ENCODE peak calls at places on chromosomes 3 and 15, in nine cellular contexts. One of them, this sample, is unnamed. For H3K4me1, the result is how much of the 10 kb centered on the place peaks cover.

GRCh38 chr3:98809561-98809960 is 46.4 kb downstream of the ST3GAL6 start:
- DNase-seq in Caco-2: no peak
- DNase-seq in right cardiac atrium: peak
- DNase-seq in mucosa of descending colon: no peak
- DNase-seq in CD8-positive, alpha-beta T cell: no peak
- DNase-seq in A549: no peak
- DNase-seq in left ventricle myocardium inferior: no peak
- DNase-seq in HepG2: no peak
- DNase-seq in effector memory CD4-positive, alpha-beta T cell: no peak
- DNase-seq in this sample: no peak

GRCh38 chr3:105399611-105400010 is 32.9 kb downstream of the ALCAM start:
- DNase-seq in left ventricle myocardium inferior: no peak
- DNase-seq in mucosa of descending colon: no peak
- DNase-seq in effector memory CD4-positive, alpha-beta T cell: no peak
- DNase-seq in Caco-2: no peak
- DNase-seq in HepG2: no peak
- DNase-seq in CD8-positive, alpha-beta T cell: no peak
- DNase-seq in A549: no peak
- DNase-seq in right cardiac atrium: no peak
- DNase-seq in this sample: no peak

GRCh38 chr3:133506215-133506901 is 67.1 kb upstream of the CDV3 start:
- DNase-seq in left ventricle myocardium inferior: no peak
- DNase-seq in mucosa of descending colon: no peak
- DNase-seq in right cardiac atrium: no peak
- DNase-seq in CD8-positive, alpha-beta T cell: peak
- DNase-seq in A549: no peak
- DNase-seq in effector memory CD4-positive, alpha-beta T cell: no peak
- DNase-seq in HepG2: no peak
- DNase-seq in Caco-2: no peak
- DNase-seq in this sample: peak

GRCh38 chr15:60720493-60721231 is 241.7 kb upstream of the ICE2 start:
- DNase-seq in effector memory CD4-positive, alpha-beta T cell: peak
- DNase-seq in A549: no peak
- DNase-seq in Caco-2: no peak
- DNase-seq in mucosa of descending colon: no peak
- DNase-seq in HepG2: no peak
- DNase-seq in left ventricle myocardium inferior: no peak
- DNase-seq in right cardiac atrium: no peak
- DNase-seq in CD8-positive, alpha-beta T cell: peak
- DNase-seq in this sample: peak

GRCh38 chr3:123344175-123344908 is 104.5 kb downstream of the ADCY5 start:
- DNase-seq in left ventricle myocardium inferior: peak
- DNase-seq in mucosa of descending colon: no peak
- DNase-seq in Caco-2: no peak
- DNase-seq in A549: no peak
- DNase-seq in right cardiac atrium: no peak
- DNase-seq in effector memory CD4-positive, alpha-beta T cell: no peak
- DNase-seq in HepG2: no peak
- DNase-seq in CD8-positive, alpha-beta T cell: no peak
- DNase-seq in this sample: no peak

GRCh38 chr3:81216192-81216591 is 545.3 kb downstream of the GBE1 start:
- DNase-seq in HepG2: no peak
- DNase-seq in A549: peak
- DNase-seq in effector memory CD4-positive, alpha-beta T cell: no peak
- DNase-seq in Caco-2: no peak
- DNase-seq in mucosa of descending colon: no peak
- DNase-seq in right cardiac atrium: no peak
- DNase-seq in left ventricle myocardium inferior: no peak
- DNase-seq in CD8-positive, alpha-beta T cell: no peak
- DNase-seq in this sample: no peak

GRCh38 chr3:8937064-8938020 is 25.9 kb downstream of the RAD18 start:
- DNase-seq in HepG2: peak
- DNase-seq in Caco-2: no peak
- DNase-seq in A549: peak
- DNase-seq in effector memory CD4-positive, alpha-beta T cell: no peak
- DNase-seq in mucosa of descending colon: no peak
- DNase-seq in left ventricle myocardium inferior: no peak
- DNase-seq in right cardiac atrium: no peak
- DNase-seq in CD8-positive, alpha-beta T cell: no peak
- DNase-seq in this sample: no peak

GRCh38 chr3:34009480-34009844 is 211.0 kb downstream of the PDCD6IP start:
- DNase-seq in A549: peak
- DNase-seq in Caco-2: no peak
- DNase-seq in left ventricle myocardium inferior: no peak
- DNase-seq in right cardiac atrium: no peak
- DNase-seq in mucosa of descending colon: no peak
- DNase-seq in effector memory CD4-positive, alpha-beta T cell: no peak
- DNase-seq in CD8-positive, alpha-beta T cell: no peak
- DNase-seq in HepG2: no peak
- DNase-seq in this sample: no peak

DNA sequence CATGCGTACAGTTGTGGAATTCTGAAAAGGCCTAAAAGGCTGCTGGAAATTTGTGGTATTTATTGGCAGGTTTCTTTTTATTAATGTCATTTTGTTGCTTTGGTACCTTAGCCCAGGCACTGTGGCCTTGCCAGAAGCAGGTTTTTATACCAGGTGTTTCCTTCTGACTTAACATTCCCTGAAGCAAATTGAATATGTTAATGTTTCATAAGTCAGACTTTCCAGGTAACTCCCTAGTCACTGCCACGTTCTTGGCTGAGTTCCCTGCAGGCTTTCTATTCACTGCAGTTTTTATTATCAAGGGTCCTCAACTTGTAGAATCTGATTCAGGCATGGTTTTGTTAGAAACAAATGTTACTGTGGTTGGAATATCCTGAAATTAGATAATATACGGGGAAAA is 22.7 kb downstream of the ITPR1 start:
- DNase-seq in right cardiac atrium: no peak
- DNase-seq in CD8-positive, alpha-beta T cell: no peak
- DNase-seq in HepG2: no peak
- DNase-seq in left ventricle myocardium inferior: no peak
- DNase-seq in effector memory CD4-positive, alpha-beta T cell: no peak
- DNase-seq in Caco-2: no peak
- DNase-seq in mucosa of descending colon: no peak
- DNase-seq in A549: no peak
- DNase-seq in this sample: no peak
- H3K4me1 ChIP-seq in right cardiac atrium: under half
- H3K4me1 ChIP-seq in CD8-positive, alpha-beta T cell: under half
- H3K4me1 ChIP-seq in HepG2: under half
- H3K4me1 ChIP-seq in left ventricle myocardium inferior: half or more
- H3K4me1 ChIP-seq in effector memory CD4-positive, alpha-beta T cell: under half
- H3K4me1 ChIP-seq in Caco-2: under half
- H3K4me1 ChIP-seq in mucosa of descending colon: under half
- H3K4me1 ChIP-seq in A549: under half
- H3K4me1 ChIP-seq in this sample: under half

GRCh38 chr3:192915306-192915705 is 2.4 kb downstream of the MB21D2 start:
- DNase-seq in HepG2: peak
- DNase-seq in CD8-positive, alpha-beta T cell: no peak
- DNase-seq in Caco-2: peak
- DNase-seq in right cardiac atrium: no peak
- DNase-seq in left ventricle myocardium inferior: no peak
- DNase-seq in A549: peak
- DNase-seq in effector memory CD4-positive, alpha-beta T cell: no peak
- DNase-seq in mucosa of descending colon: no peak
- DNase-seq in this sample: peak

GRCh38 chr3:192914873-192915272 is 2.8 kb downstream of the MB21D2 start:
- DNase-seq in CD8-positive, alpha-beta T cell: no peak
- DNase-seq in Caco-2: no peak
- DNase-seq in left ventricle myocardium inferior: no peak
- DNase-seq in effector memory CD4-positive, alpha-beta T cell: no peak
- DNase-seq in HepG2: no peak
- DNase-seq in right cardiac atrium: no peak
- DNase-seq in A549: no peak
- DNase-seq in mucosa of descending colon: no peak
- DNase-seq in this sample: no peak

GRCh38 chr3:192913540-192913939 is 4.1 kb downstream of the MB21D2 start:
- DNase-seq in left ventricle myocardium inferior: no peak
- DNase-seq in mucosa of descending colon: no peak
- DNase-seq in CD8-positive, alpha-beta T cell: no peak
- DNase-seq in Caco-2: no peak
- DNase-seq in effector memory CD4-positive, alpha-beta T cell: no peak
- DNase-seq in HepG2: no peak
- DNase-seq in right cardiac atrium: no peak
- DNase-seq in A549: no peak
- DNase-seq in this sample: no peak

GRCh38 chr3:192907784-192908183 is 9.9 kb downstream of the MB21D2 start:
- DNase-seq in left ventricle myocardium inferior: no peak
- DNase-seq in right cardiac atrium: no peak
- DNase-seq in HepG2: no peak
- DNase-seq in CD8-positive, alpha-beta T cell: no peak
- DNase-seq in A549: no peak
- DNase-seq in mucosa of descending colon: no peak
- DNase-seq in effector memory CD4-positive, alpha-beta T cell: no peak
- DNase-seq in Caco-2: peak
- DNase-seq in this sample: no peak

GRCh38 chr3:192911293-192911692 is 6.4 kb downstream of the MB21D2 start:
- DNase-seq in CD8-positive, alpha-beta T cell: no peak
- DNase-seq in HepG2: no peak
- DNase-seq in right cardiac atrium: no peak
- DNase-seq in effector memory CD4-positive, alpha-beta T cell: no peak
- DNase-seq in left ventricle myocardium inferior: no peak
- DNase-seq in mucosa of descending colon: no peak
- DNase-seq in A549: no peak
- DNase-seq in Caco-2: no peak
- DNase-seq in this sample: no peak
- H3K4me1 ChIP-seq in CD8-positive, alpha-beta T cell: under half
- H3K4me1 ChIP-seq in HepG2: under half
- H3K4me1 ChIP-seq in right cardiac atrium: under half
- H3K4me1 ChIP-seq in effector memory CD4-positive, alpha-beta T cell: under half
- H3K4me1 ChIP-seq in left ventricle myocardium inferior: under half
- H3K4me1 ChIP-seq in mucosa of descending colon: under half
- H3K4me1 ChIP-seq in A549: under half
- H3K4me1 ChIP-seq in Caco-2: under half
- H3K4me1 ChIP-seq in this sample: under half

GRCh38 chr15:85582076-85582718 is 201.8 kb downstream of the AKAP13 start:
- DNase-seq in HepG2: no peak
- DNase-seq in mucosa of descending colon: no peak
- DNase-seq in left ventricle myocardium inferior: no peak
- DNase-seq in CD8-positive, alpha-beta T cell: no peak
- DNase-seq in A549: no peak
- DNase-seq in Caco-2: no peak
- DNase-seq in right cardiac atrium: no peak
- DNase-seq in effector memory CD4-positive, alpha-beta T cell: peak
- DNase-seq in this sample: peak

GRCh38 chr15:85581495-85581894 is 201.1 kb downstream of the AKAP13 start:
- DNase-seq in right cardiac atrium: peak
- DNase-seq in CD8-positive, alpha-beta T cell: peak
- DNase-seq in mucosa of descending colon: peak
- DNase-seq in HepG2: no peak
- DNase-seq in A549: no peak
- DNase-seq in left ventricle myocardium inferior: peak
- DNase-seq in Caco-2: no peak
- DNase-seq in effector memory CD4-positive, alpha-beta T cell: peak
- DNase-seq in this sample: peak

GRCh38 chr15:85584791-85585360 is 204.5 kb downstream of the AKAP13 start:
- DNase-seq in mucosa of descending colon: no peak
- DNase-seq in effector memory CD4-positive, alpha-beta T cell: no peak
- DNase-seq in right cardiac atrium: no peak
- DNase-seq in HepG2: no peak
- DNase-seq in A549: no peak
- DNase-seq in Caco-2: no peak
- DNase-seq in left ventricle myocardium inferior: no peak
- DNase-seq in CD8-positive, alpha-beta T cell: no peak
- DNase-seq in this sample: no peak

GRCh38 chr15:85582719-85583089 is 202.3 kb downstream of the AKAP13 start:
- DNase-seq in CD8-positive, alpha-beta T cell: peak
- DNase-seq in effector memory CD4-positive, alpha-beta T cell: peak
- DNase-seq in mucosa of descending colon: peak
- DNase-seq in right cardiac atrium: peak
- DNase-seq in A549: no peak
- DNase-seq in left ventricle myocardium inferior: peak
- DNase-seq in HepG2: no peak
- DNase-seq in Caco-2: no peak
- DNase-seq in this sample: peak

DNA sequence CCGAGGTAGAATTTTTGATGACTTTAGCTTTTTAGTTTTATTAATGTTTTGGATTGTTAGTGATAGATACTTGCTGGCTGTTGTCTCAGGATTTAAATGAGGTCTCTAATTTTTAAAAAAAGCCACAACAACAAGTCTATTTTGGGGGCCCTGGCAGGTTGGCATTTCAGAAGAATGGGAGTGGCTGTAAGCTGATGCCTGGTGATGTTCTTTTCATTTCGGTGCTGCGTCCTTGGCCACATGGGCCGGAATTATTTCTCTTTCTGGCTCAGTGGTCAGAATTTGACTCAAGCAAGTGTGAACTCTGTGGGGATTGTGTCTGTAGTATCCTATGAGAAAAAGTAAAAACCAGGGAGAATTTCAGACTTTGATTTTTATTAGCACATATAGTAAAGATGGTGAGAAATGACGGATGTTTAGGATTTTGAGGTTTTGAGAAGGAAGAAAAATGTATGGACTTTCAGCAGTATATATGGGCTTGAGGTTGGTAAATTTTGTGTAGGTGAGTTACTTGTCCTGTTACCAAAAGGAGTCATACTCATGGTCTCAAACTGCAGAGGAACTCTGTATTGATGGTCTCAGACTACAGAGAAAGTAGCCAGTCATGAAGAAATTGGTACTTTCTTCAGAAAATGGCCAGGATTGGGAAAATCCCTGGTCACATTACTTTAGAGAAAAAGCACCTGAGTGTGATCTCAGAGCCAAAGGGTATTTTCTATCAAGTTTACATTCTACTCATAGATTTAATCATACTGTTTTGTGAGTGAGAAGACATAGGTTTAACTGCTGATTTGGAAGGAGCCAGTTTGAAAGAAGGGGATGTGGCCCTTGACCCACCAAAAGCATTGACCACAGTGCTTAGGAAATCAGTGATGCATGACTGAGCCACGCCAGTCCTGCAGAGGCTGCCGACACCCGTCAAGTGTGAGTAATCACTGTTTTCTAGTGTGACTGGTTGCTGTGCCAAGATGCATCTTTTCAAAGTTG is 203.3 kb downstream of the AKAP13 start:
- DNase-seq in HepG2: no peak
- DNase-seq in effector memory CD4-positive, alpha-beta T cell: no peak
- DNase-seq in mucosa of descending colon: no peak
- DNase-seq in A549: peak
- DNase-seq in CD8-positive, alpha-beta T cell: no peak
- DNase-seq in right cardiac atrium: peak
- DNase-seq in left ventricle myocardium inferior: peak
- DNase-seq in Caco-2: no peak
- DNase-seq in this sample: peak
- H3K4me1 ChIP-seq in HepG2: under half
- H3K4me1 ChIP-seq in effector memory CD4-positive, alpha-beta T cell: half or more
- H3K4me1 ChIP-seq in mucosa of descending colon: half or more
- H3K4me1 ChIP-seq in A549: half or more
- H3K4me1 ChIP-seq in CD8-positive, alpha-beta T cell: under half
- H3K4me1 ChIP-seq in right cardiac atrium: under half
- H3K4me1 ChIP-seq in left ventricle myocardium inferior: half or more
- H3K4me1 ChIP-seq in Caco-2: under half
- H3K4me1 ChIP-seq in this sample: half or more

DNA sequence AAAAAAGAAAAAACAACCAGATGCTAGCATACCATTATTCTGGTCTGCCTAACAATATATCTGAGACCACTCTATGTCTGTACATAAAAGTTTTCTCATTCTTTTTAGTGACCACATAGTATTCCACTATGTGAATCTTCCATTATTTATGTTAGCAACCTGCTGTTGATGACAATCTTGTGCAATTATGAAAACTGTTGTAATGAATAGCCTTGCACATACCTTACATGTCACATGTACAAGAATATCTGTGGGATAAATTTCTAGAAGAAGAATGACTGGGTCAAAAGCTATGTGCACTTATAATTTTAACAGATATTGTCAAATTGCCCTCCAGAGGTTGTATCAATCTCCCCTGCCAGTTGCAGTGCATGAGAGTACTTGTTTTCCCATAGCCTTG is 62.5 kb downstream of the ARHGAP31 start:
- DNase-seq in effector memory CD4-positive, alpha-beta T cell: no peak
- DNase-seq in CD8-positive, alpha-beta T cell: no peak
- DNase-seq in mucosa of descending colon: no peak
- DNase-seq in right cardiac atrium: no peak
- DNase-seq in A549: no peak
- DNase-seq in HepG2: no peak
- DNase-seq in Caco-2: no peak
- DNase-seq in left ventricle myocardium inferior: no peak
- DNase-seq in this sample: no peak
- H3K4me1 ChIP-seq in effector memory CD4-positive, alpha-beta T cell: under half
- H3K4me1 ChIP-seq in CD8-positive, alpha-beta T cell: under half
- H3K4me1 ChIP-seq in mucosa of descending colon: under half
- H3K4me1 ChIP-seq in right cardiac atrium: under half
- H3K4me1 ChIP-seq in A549: under half
- H3K4me1 ChIP-seq in HepG2: under half
- H3K4me1 ChIP-seq in Caco-2: under half
- H3K4me1 ChIP-seq in left ventricle myocardium inferior: half or more
- H3K4me1 ChIP-seq in this sample: under half

This sample was measured in CD4-positive, CD25-positive, alpha-beta regulatory T cell.